ENCODE peak calls at places on chromosomes 4 and X, in nine cellular contexts. H is prostate gland, K is GM13977, V is endothelial cell, P is NB4, F is pancreas, T is transverse colon, L is OCI-LY7, E is right atrium auricular region. G is an unnamed sample.

GRCh38 chrX:111490683-111491082 is 20.8 kb upstream of the SERTM2 start:
- DNase-seq in H (no peak), K (no peak), V (no peak), P (no peak), F (no peak), T (no peak), L (no peak), E (no peak), G (no peak)

GRCh38 chr4:150323551-150324325 is 245.5 kb downstream of the DCLK2 start:
- DNase-seq in H (no peak), K (no peak), V (no peak), P (no peak), F (no peak), T (no peak), L (no peak), E (no peak), G (no peak)

GRCh38 chrX:125094901-125095300 is 224.8 kb upstream of the TEX13C start:
- DNase-seq in H (no peak), K (no peak), V (no peak), P (no peak), F (no peak), T (no peak), L (no peak), E (no peak), G (no peak)

GRCh38 chr4:122346036-122346435 is 32.8 kb upstream of the ADAD1 start:
- DNase-seq in H (no peak), K (no peak), V (no peak), P (no peak), F (no peak), T (no peak), L (no peak), E (no peak), G (no peak)

GRCh38 chr4:8754634-8755589 is 116.7 kb downstream of the HMX1 start:
- DNase-seq in H (no peak), K (no peak), V (no peak), P (no peak), F (no peak), T (no peak), L (no peak), E (no peak), G (no peak)

GRCh38 chr4:185335579-185335978 is 60.1 kb downstream of the LRP2BP start:
- DNase-seq in H (no peak), K (no peak), V (no peak), P (no peak), F (no peak), T (no peak), L (no peak), E (no peak), G (no peak)

GRCh38 chrX:3257471-3257870 is 89.0 kb downstream of the MXRA5 start:
- DNase-seq in H (no peak), K (no peak), V (no peak), P (no peak), F (no peak), T (no peak), L (no peak), E (no peak), G (no peak)

GRCh38 chrX:152652060-152652459 is 14.4 kb downstream of the GABRQ start:
- DNase-seq in H (no peak), K (no peak), V (no peak), P (no peak), F (no peak), T (no peak), L (no peak), E (no peak), G (no peak)

GRCh38 chrX:67610282-67610681 is 66.5 kb downstream of the AR start:
- DNase-seq in H (no peak), K (no peak), V (no peak), P (no peak), F (no peak), T (no peak), L (no peak), E (no peak), G (no peak)

GRCh38 chr4:183639291-183639690 is 19.7 kb downstream of the RWDD4 start:
- DNase-seq in H (no peak), K (no peak), V (no peak), P (no peak), F (no peak), T (no peak), L (no peak), E (no peak), G (no peak)

DNA sequence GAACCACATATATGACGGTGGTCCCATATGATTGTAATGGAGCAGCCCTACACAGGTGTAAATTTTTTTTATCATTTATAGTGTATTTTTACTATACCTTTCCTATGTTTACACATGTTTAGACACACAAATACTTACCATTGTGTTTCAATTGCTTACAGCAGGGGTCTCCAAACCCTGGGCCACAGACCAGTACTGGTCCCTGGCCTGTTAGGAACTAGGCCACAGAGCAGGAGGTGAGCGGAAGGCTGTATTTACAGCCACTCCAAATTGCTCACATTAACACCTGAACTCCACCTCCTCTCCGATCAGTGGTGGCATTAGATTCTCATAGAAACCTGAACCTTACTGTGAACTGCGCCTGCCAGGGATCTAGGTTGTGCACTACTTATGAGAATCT is 201.8 kb upstream of the NDST4 start:
- DNase-seq in H (no peak), K (no peak), V (no peak), P (no peak), F (no peak), T (no peak), L (no peak), E (no peak), G (no peak)
- TF ChIP-seq CTCF in H (no peak), K (no peak), V (no peak), P (no peak), F (no peak), T (no peak), L (no peak), E (no peak), G (no peak)

GRCh38 chrX:49840679-49841078 is 11.6 kb downstream of the PAGE4 start:
- DNase-seq in H (peak; percentile 36), K (peak; percentile 34), V (peak; percentile 73), P (peak; percentile 43), F (peak; percentile 86), T (peak; percentile 27), L (peak; percentile 36), E (no peak), G (peak; percentile 71)

GRCh38 chrX:49842603-49843002 is 13.5 kb downstream of the PAGE4 start:
- DNase-seq in H (no peak), K (no peak), V (no peak), P (no peak), F (no peak), T (no peak), L (no peak), E (no peak), G (no peak)

DNA sequence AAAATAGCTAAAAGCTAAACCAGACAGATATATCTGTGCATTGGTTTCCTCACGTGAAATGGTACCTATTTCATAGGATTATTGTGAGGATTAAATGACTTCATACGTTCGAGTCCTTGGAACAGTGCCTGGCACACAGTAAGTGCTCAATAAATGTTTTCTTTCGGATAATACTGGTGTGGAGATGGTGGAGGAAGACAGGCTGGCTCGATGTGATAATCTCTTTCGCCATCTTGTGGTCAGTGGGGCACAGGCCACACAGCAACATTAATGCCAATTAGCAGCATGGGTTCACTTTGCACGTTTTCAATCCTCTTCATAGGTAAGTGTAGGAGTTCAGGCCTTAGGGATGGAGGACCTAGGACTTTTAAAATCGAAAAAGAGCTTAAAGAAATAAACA is 9.3 kb downstream of the PAGE4 start:
- DNase-seq in H (no peak), K (peak; percentile 40), V (peak; percentile 24), P (peak; percentile 37), F (no peak), T (peak; percentile 13), L (peak; percentile 10), E (no peak), G (peak; percentile 23)
- TF ChIP-seq CTCF in H (peak; percentile 32), K (peak; percentile 71), V (no peak), P (peak; percentile 49), F (peak; percentile 41), T (peak; percentile 41), L (peak; percentile 79), E (peak; percentile 69), G (peak; percentile 55)

DNA sequence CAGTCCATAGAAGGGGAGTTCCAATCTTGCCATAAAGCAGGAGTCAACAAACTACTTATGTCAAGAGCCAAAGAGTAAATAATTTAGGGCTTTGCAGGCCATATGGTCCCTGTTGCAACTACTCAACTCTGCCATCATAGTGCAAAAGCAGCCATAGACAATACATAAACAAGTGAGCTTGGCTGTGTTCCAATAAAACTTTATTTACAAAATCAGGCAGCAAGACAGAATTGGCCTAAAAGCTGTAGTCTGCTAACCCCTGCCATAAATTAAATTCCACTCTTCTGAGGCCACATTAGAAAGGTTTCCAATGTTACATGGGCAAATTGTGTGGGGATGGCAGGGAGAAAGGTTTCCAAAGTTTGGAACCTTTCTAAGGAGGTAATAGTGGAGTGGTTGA is 14.7 kb downstream of the TRMT2B start:
- DNase-seq in H (no peak), K (no peak), V (no peak), P (no peak), F (no peak), T (no peak), L (no peak), E (no peak), G (no peak)
- TF ChIP-seq CTCF in H (no peak), K (no peak), V (no peak), P (no peak), F (no peak), T (no peak), L (no peak), E (no peak), G (no peak)

GRCh38 chr4:145043306-145043705 is 54.7 kb downstream of the ANAPC10 start:
- DNase-seq in H (no peak), K (no peak), V (no peak), P (no peak), F (no peak), T (no peak), L (no peak), E (no peak), G (no peak)

GRCh38 chr4:145042601-145043000 is 55.4 kb downstream of the ANAPC10 start:
- DNase-seq in H (no peak), K (no peak), V (no peak), P (no peak), F (no peak), T (no peak), L (no peak), E (no peak), G (no peak)

GRCh38 chr4:145045180-145045579 is 52.8 kb downstream of the ANAPC10 start:
- DNase-seq in H (no peak), K (no peak), V (no peak), P (no peak), F (no peak), T (no peak), L (no peak), E (no peak), G (no peak)

GRCh38 chr4:145044341-145044740 is 53.7 kb downstream of the ANAPC10 start:
- DNase-seq in H (no peak), K (no peak), V (no peak), P (no peak), F (no peak), T (no peak), L (no peak), E (no peak), G (no peak)

DNA sequence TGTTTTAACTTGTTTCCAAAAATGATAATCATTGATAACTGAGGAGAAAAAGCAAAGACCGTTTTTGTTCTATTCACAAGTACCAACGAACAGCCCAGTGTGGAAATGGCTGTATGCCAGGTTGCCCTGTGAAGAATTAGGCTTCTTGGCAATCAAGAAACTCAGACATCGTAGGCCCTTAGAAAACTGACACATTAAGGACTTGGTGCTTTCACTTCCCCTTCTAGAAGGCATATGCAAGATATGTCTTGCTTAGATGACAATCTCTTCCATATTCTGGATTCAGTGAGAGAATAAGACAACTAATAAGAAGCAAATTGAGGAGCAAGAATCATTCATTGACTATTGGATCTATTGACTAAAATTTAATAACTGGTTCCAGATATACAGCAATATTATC is 56.6 kb downstream of the ANAPC10 start:
- DNase-seq in H (no peak), K (no peak), V (no peak), P (peak; percentile 54), F (no peak), T (no peak), L (peak; percentile 66), E (no peak), G (no peak)
- TF ChIP-seq CTCF in H (no peak), K (no peak), V (no peak), P (no peak), F (no peak), T (no peak), L (no peak), E (no peak), G (no peak)